ENCODE peak calls at places on chromosomes 7 and 10, in ten cellular contexts. Y is A673; P is esophagus squamous epithelium; F is lower lobe of right lung; R is CD4-positive, alpha-beta T cell; J is left ventricle myocardium inferior; I is cardiac muscle cell; V is right cardiac atrium; W is small intestine; C is DND-41. G is an unnamed sample.

GRCh38 chr10:125479059-125479458 is 203.9 kb downstream of the TEX36 start:
- DNase-seq in Y (no peak), P (no peak), F (no peak), R (no peak), J (no peak), I (no peak), V (no peak), W (no peak), C (no peak), G (no peak)

GRCh38 chr10:580796-581195 is 108.7 kb downstream of the DIP2C start:
- DNase-seq in Y (no peak), P (no peak), F (no peak), R (no peak), J (no peak), I (no peak), V (no peak), W (no peak), C (no peak), G (no peak)

GRCh38 chr7:33903770-33904679 is 1.3 kb upstream of the BMPER start:
- DNase-seq in Y (peak; percentile 68), P (no peak), F (peak; percentile 43), R (no peak), J (peak; percentile 41), I (peak; percentile 74), V (peak; percentile 84), W (no peak), C (no peak), G (peak; percentile 35)

GRCh38 chr7:12827920-12828319 is 140.5 kb downstream of the ARL4A start:
- DNase-seq in Y (no peak), P (no peak), F (no peak), R (no peak), J (no peak), I (no peak), V (no peak), W (no peak), C (no peak), G (no peak)

GRCh38 chr10:31272841-31273240 is 46.2 kb upstream of the ZEB1 start:
- DNase-seq in Y (no peak), P (no peak), F (no peak), R (no peak), J (no peak), I (no peak), V (no peak), W (no peak), C (no peak), G (no peak)

GRCh38 chr7:830069-830468 is 2.2 kb upstream of the SUN1 start:
- DNase-seq in Y (no peak), P (no peak), F (no peak), R (no peak), J (no peak), I (no peak), V (no peak), W (peak; percentile 17), C (no peak), G (no peak)

GRCh38 chr10:110733256-110733952 is 89.3 kb downstream of the RBM20 start:
- DNase-seq in Y (peak; percentile 52), P (no peak), F (no peak), R (no peak), J (no peak), I (no peak), V (no peak), W (peak; percentile 62), C (no peak), G (no peak)

GRCh38 chr10:43042503-43043341 is 34.1 kb upstream of the RET start:
- DNase-seq in Y (no peak), P (no peak), F (peak; percentile 32), R (no peak), J (no peak), I (no peak), V (no peak), W (no peak), C (no peak), G (no peak)

GRCh38 chr10:59244871-59245270 is 68.4 kb downstream of the PHYHIPL start:
- DNase-seq in Y (no peak), P (no peak), F (no peak), R (no peak), J (no peak), I (no peak), V (no peak), W (no peak), C (no peak), G (no peak)
- H3K27ac ChIP-seq in Y (no peak overlapping the region), P (no peak overlapping the region), F (no peak overlapping the region), R (no peak overlapping the region), J (no peak overlapping the region), I (no peak overlapping the region), V (no peak overlapping the region), W (no peak overlapping the region), C (no peak overlapping the region), G (no peak overlapping the region)

GRCh38 chr7:92880212-92881090 is 44.1 kb upstream of the CDK6 start:
- DNase-seq in Y (peak; percentile 45), P (no peak), F (no peak), R (no peak), J (no peak), I (peak; percentile 71), V (no peak), W (peak; percentile 5), C (no peak), G (no peak)

GRCh38 chr7:92889081-92889480 is 52.7 kb upstream of the CDK6 start:
- DNase-seq in Y (no peak), P (no peak), F (no peak), R (no peak), J (no peak), I (no peak), V (no peak), W (no peak), C (no peak), G (no peak)

GRCh38 chr7:92882760-92883159 is 46.4 kb upstream of the CDK6 start:
- DNase-seq in Y (no peak), P (no peak), F (no peak), R (no peak), J (no peak), I (no peak), V (no peak), W (no peak), C (no peak), G (no peak)

GRCh38 chr7:92881091-92881485 is 44.7 kb upstream of the CDK6 start:
- DNase-seq in Y (no peak), P (no peak), F (no peak), R (no peak), J (no peak), I (no peak), V (no peak), W (no peak), C (no peak), G (no peak)

DNA sequence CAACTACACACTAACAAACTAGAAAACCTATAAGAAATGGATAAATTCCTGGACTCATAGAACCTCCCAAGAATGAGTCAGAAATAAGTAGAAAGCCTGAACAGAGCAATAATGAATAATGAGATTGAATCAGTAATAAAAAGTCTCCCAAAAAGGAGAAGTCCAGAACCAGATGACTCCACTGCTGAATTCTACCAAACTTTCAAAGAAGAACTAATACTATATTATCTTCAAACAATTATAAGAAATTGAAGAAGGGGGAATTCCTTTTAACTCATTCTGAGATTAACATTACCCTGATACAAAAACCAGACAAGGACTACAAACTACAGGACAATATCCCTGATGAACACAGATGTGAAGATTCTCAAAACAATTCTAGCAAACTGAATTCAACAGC is 47.8 kb upstream of the CDK6 start:
- DNase-seq in Y (no peak), P (no peak), F (no peak), R (no peak), J (no peak), I (no peak), V (no peak), W (no peak), C (no peak), G (no peak)
- H3K27ac ChIP-seq in Y (no peak overlapping the region), P (no peak overlapping the region), F (no peak overlapping the region), R (no peak overlapping the region), J (no peak overlapping the region), I (no peak overlapping the region), V (no peak overlapping the region), W (no peak overlapping the region), C (no peak overlapping the region), G (no peak overlapping the region)

GRCh38 chr7:134789967-134790685 is 10.7 kb downstream of the CALD1 start:
- DNase-seq in Y (peak; percentile 69), P (no peak), F (no peak), R (no peak), J (no peak), I (peak; percentile 61), V (no peak), W (peak; percentile 7), C (no peak), G (peak; percentile 68)
- H3K27ac ChIP-seq in Y (peak overlapping the region; percentile 75), P (peak overlapping the region; percentile 71), F (peak overlapping the region; percentile 25), R (no peak overlapping the region), J (peak overlapping the region; percentile 89), I (peak overlapping the region; percentile 93), V (peak overlapping the region; percentile 75), W (no peak overlapping the region), C (no peak overlapping the region), G (peak overlapping the region; percentile 84)

GRCh38 chr10:113300628-113301027 is 252.2 kb upstream of the HABP2 start:
- DNase-seq in Y (no peak), P (no peak), F (no peak), R (no peak), J (no peak), I (no peak), V (no peak), W (no peak), C (no peak), G (no peak)
- H3K27ac ChIP-seq in Y (no peak overlapping the region), P (no peak overlapping the region), F (no peak overlapping the region), R (no peak overlapping the region), J (no peak overlapping the region), I (no peak overlapping the region), V (no peak overlapping the region), W (no peak overlapping the region), C (no peak overlapping the region), G (no peak overlapping the region)

DNA sequence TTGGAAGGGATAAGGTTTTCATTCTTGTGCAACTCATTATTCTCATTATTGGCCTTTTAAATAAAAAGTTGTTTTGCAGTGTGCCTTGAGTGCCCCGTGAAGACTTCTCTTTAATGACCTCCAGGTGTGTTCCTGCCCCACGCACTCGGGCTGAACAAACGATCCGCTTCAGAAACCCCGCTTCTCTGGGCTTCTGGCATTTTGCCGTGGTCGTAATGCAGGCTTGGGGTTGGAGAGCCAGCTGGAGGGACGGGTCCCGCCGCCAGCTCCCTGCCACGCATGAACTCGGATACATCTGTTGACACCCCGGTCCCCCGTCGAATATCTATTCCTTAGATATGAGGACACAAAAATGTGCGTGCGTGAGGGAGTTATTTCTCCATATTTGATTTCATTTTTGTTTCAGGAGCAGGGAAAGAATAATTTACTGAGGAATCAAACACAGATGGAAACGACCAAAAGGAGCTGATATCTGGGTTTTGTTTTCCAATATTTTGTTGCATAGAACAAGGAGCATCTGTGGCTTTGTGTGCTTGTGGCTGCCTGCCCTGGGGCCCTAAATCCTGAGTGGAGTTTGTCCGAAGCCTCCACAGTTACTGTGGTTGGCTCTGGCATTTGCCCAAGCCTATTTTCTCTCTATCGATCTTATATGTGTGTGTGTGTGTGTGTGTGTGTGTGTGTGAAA is 17.0 kb upstream of the TTYH3 start:
- DNase-seq in Y (no peak), P (no peak), F (no peak), R (no peak), J (no peak), I (no peak), V (peak; percentile 63), W (no peak), C (no peak), G (no peak)
- H3K27ac ChIP-seq in Y (no peak overlapping the region), P (peak overlapping the region; percentile 13), F (peak overlapping the region; percentile 46), R (no peak overlapping the region), J (peak overlapping the region; percentile 86), I (peak overlapping the region; percentile 97), V (peak overlapping the region; percentile 44), W (no peak overlapping the region), C (no peak overlapping the region), G (no peak overlapping the region)